ENCODE peak calls at places on chromosome 17, in five cellular contexts. T, C, F, M and A are unnamed samples.

GRCh38 chr17:17749921-17750320 is 68.7 kb downstream of the RAI1 start:
- DNase-seq in T (peak), C (peak), F (no peak), M (peak), A (peak)

GRCh38 chr17:9810100-9810949 is 11.6 kb downstream of the GSG1L2 start:
- DNase-seq in T (no peak), C (no peak), F (no peak), M (no peak), A (no peak)

GRCh38 chr17:59757043-59757824 is 49.8 kb downstream of the VMP1 start:
- DNase-seq in T (no peak), C (no peak), F (no peak), M (no peak), A (no peak)

GRCh38 chr17:145671-146541 is 8.5 kb downstream of the SCGB1C2 start:
- DNase-seq in T (no peak), C (no peak), F (no peak), M (no peak), A (no peak)

GRCh38 chr17:80358131-80358530 is 56.8 kb upstream of the ENDOV start:
- DNase-seq in T (no peak), C (no peak), F (no peak), M (no peak), A (no peak)

GRCh38 chr17:18960803-18961511 is 9.0 kb downstream of the SLC5A10 start:
- DNase-seq in T (peak), C (peak), F (no peak), M (peak), A (peak)

GRCh38 chr17:32277284-32277683 is 11.7 kb downstream of the RHBDL3 start:
- DNase-seq in T (peak), C (no peak), F (no peak), M (peak), A (no peak)

GRCh38 chr17:14622622-14623101 is 321.8 kb downstream of the HS3ST3B1 start:
- DNase-seq in T (no peak), C (no peak), F (no peak), M (no peak), A (no peak)

GRCh38 chr17:70256751-70257150 is 87.4 kb downstream of the KCNJ2 start:
- DNase-seq in T (no peak), C (no peak), F (no peak), M (no peak), A (no peak)

GRCh38 chr17:81396278-81396721 is 1.0 kb downstream of the BAHCC1 start:
- DNase-seq in T (no peak), C (no peak), F (no peak), M (no peak), A (no peak)

GRCh38 chr17:50904522-50905459 is 38.6 kb upstream of the TOB1 start:
- DNase-seq in T (no peak), C (no peak), F (no peak), M (no peak), A (no peak)

GRCh38 chr17:2750721-2751120 is 1.3 kb upstream of the CCDC92B start:
- DNase-seq in T (no peak), C (no peak), F (no peak), M (no peak), A (no peak)

GRCh38 chr17:1294157-1294717 is 14.8 kb downstream of the TRARG1 start:
- DNase-seq in T (no peak), C (peak), F (no peak), M (no peak), A (no peak)

GRCh38 chr17:28967240-28968135 is 16.2 kb upstream of the PHF12 start:
- DNase-seq in T (no peak), C (no peak), F (no peak), M (no peak), A (no peak)

DNA sequence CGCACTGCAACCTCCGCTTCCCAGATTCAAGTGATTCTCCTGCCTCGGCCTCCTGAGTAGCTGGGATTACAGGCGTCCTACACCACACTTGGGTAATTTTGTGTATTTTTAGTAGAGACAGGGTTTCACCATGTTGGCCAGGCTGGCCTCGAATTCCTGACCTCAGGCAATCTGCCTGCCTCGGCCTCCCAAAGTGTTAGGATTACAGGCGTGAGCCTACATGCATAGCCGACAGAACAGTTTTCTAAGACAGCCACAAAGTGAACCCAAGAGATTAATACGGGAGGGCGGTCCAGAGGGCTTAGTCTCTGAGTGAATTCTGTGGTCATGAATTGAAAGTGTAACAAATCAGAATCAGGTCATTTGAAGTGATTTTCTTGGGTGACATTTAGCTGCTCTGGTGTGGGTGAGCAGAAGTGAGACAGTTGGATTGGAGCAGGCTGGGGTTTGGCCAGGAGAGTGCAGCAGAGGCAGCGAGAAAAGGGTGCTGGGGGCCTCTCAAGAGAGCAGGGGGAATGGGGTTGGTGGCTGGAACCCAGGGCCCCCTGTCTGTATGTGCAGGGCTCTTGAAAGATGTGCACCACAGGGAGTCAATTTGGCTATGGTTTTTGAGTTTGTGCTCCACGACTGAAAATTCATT is 231.4 kb upstream of the WSCD1 start:
- DNase-seq in T (no peak), C (no peak), F (no peak), M (no peak), A (no peak)
- TF ChIP-seq CTCF in T (no peak), C (no peak), F (no peak), M (no peak), A (no peak)

GRCh38 chr17:54749157-54749556 is 151.5 kb upstream of the TOM1L1 start:
- DNase-seq in T (no peak), C (no peak), F (no peak), M (no peak), A (no peak)
- TF ChIP-seq CTCF in T (no peak), C (no peak), F (no peak), M (no peak), A (no peak)

GRCh38 chr17:62592305-62593099 is 35.0 kb upstream of the MRC2 start:
- DNase-seq in T (peak), C (no peak), F (no peak), M (no peak), A (no peak)
- TF ChIP-seq CTCF in T (peak), C (no peak), F (no peak), M (no peak), A (no peak)

GRCh38 chr17:54085934-54086333 is 263.2 kb downstream of the KIF2B start:
- DNase-seq in T (no peak), C (no peak), F (no peak), M (peak), A (no peak)
- TF ChIP-seq CTCF in T (no peak), C (no peak), F (no peak), M (no peak), A (no peak)